ENCODE peak calls at places on chromosomes 4 and X, in ten cellular contexts. One of them, this sample, is unnamed.
A peak's percentile ranks its signal among the peaks of the same experiment; 100 is the strongest.

GRCh38 chr4:168269879-168270278 is 48.7 kb downstream of the DDX60 start:
- DNase-seq in RCC 7860: no peak
- DNase-seq in activated T-cell treated with anti-CD3 and anti-CD28 coated beads, Interleukin-2, amount 50 U/mL, for 72 hours: no peak
- DNase-seq in PC-3: no peak
- DNase-seq in AG10803: no peak
- DNase-seq in cardiac fibroblast: no peak
- DNase-seq in COR-L47: no peak
- DNase-seq in stimulated activated CD4-positive, alpha-beta T cell treated with anti-CD3 and anti-CD28 coated beads, Interleukin-12 subunit alpha, Interleukin-12 subunit beta, amount 100 ng/mL, for 48 hours: no peak
- DNase-seq in GM12865: no peak
- DNase-seq in RPMI7951: no peak
- DNase-seq in this sample: no peak

GRCh38 chrX:23304881-23305280 is 29.8 kb upstream of the PTCHD1 start:
- DNase-seq in RCC 7860: no peak
- DNase-seq in activated T-cell treated with anti-CD3 and anti-CD28 coated beads, Interleukin-2, amount 50 U/mL, for 72 hours: no peak
- DNase-seq in PC-3: no peak
- DNase-seq in AG10803: no peak
- DNase-seq in cardiac fibroblast: no peak
- DNase-seq in COR-L47: no peak
- DNase-seq in stimulated activated CD4-positive, alpha-beta T cell treated with anti-CD3 and anti-CD28 coated beads, Interleukin-12 subunit alpha, Interleukin-12 subunit beta, amount 100 ng/mL, for 48 hours: no peak
- DNase-seq in GM12865: no peak
- DNase-seq in RPMI7951: no peak
- DNase-seq in this sample: no peak

GRCh38 chr4:177492022-177492421 is 49.8 kb upstream of the AGA start:
- DNase-seq in RCC 7860: no peak
- DNase-seq in activated T-cell treated with anti-CD3 and anti-CD28 coated beads, Interleukin-2, amount 50 U/mL, for 72 hours: no peak
- DNase-seq in PC-3: no peak
- DNase-seq in AG10803: no peak
- DNase-seq in cardiac fibroblast: no peak
- DNase-seq in COR-L47: no peak
- DNase-seq in stimulated activated CD4-positive, alpha-beta T cell treated with anti-CD3 and anti-CD28 coated beads, Interleukin-12 subunit alpha, Interleukin-12 subunit beta, amount 100 ng/mL, for 48 hours: no peak
- DNase-seq in GM12865: no peak
- DNase-seq in RPMI7951: peak; percentile 35
- DNase-seq in this sample: no peak

GRCh38 chr4:108166441-108167315 is 2.1 kb downstream of the LEF1 start:
- DNase-seq in RCC 7860: no peak
- DNase-seq in activated T-cell treated with anti-CD3 and anti-CD28 coated beads, Interleukin-2, amount 50 U/mL, for 72 hours: peak; percentile 81
- DNase-seq in PC-3: peak; percentile 16
- DNase-seq in AG10803: no peak
- DNase-seq in cardiac fibroblast: no peak
- DNase-seq in COR-L47: no peak
- DNase-seq in stimulated activated CD4-positive, alpha-beta T cell treated with anti-CD3 and anti-CD28 coated beads, Interleukin-12 subunit alpha, Interleukin-12 subunit beta, amount 100 ng/mL, for 48 hours: no peak
- DNase-seq in GM12865: peak; percentile 59
- DNase-seq in RPMI7951: peak; percentile 64
- DNase-seq in this sample: no peak

GRCh38 chrX:119240356-119240755 is 4.3 kb downstream of the PGRMC1 start:
- DNase-seq in RCC 7860: peak; percentile 57
- DNase-seq in activated T-cell treated with anti-CD3 and anti-CD28 coated beads, Interleukin-2, amount 50 U/mL, for 72 hours: no peak
- DNase-seq in PC-3: peak; percentile 13
- DNase-seq in AG10803: peak; percentile 89
- DNase-seq in cardiac fibroblast: peak; percentile 66
- DNase-seq in COR-L47: no peak
- DNase-seq in stimulated activated CD4-positive, alpha-beta T cell treated with anti-CD3 and anti-CD28 coated beads, Interleukin-12 subunit alpha, Interleukin-12 subunit beta, amount 100 ng/mL, for 48 hours: no peak
- DNase-seq in GM12865: no peak
- DNase-seq in RPMI7951: peak; percentile 59
- DNase-seq in this sample: no peak

GRCh38 chr4:6183740-6184139 is 16.6 kb downstream of the JAKMIP1 start:
- DNase-seq in RCC 7860: no peak
- DNase-seq in activated T-cell treated with anti-CD3 and anti-CD28 coated beads, Interleukin-2, amount 50 U/mL, for 72 hours: peak; percentile 52
- DNase-seq in PC-3: no peak
- DNase-seq in AG10803: no peak
- DNase-seq in cardiac fibroblast: no peak
- DNase-seq in COR-L47: no peak
- DNase-seq in stimulated activated CD4-positive, alpha-beta T cell treated with anti-CD3 and anti-CD28 coated beads, Interleukin-12 subunit alpha, Interleukin-12 subunit beta, amount 100 ng/mL, for 48 hours: no peak
- DNase-seq in GM12865: peak; percentile 94
- DNase-seq in RPMI7951: no peak
- DNase-seq in this sample: no peak

GRCh38 chr4:183098080-183098722 is 856 bp upstream of the WWC2 start:
- DNase-seq in RCC 7860: no peak
- DNase-seq in activated T-cell treated with anti-CD3 and anti-CD28 coated beads, Interleukin-2, amount 50 U/mL, for 72 hours: peak; percentile 55
- DNase-seq in PC-3: peak; percentile 42
- DNase-seq in AG10803: peak; percentile 61
- DNase-seq in cardiac fibroblast: peak; percentile 70
- DNase-seq in COR-L47: no peak
- DNase-seq in stimulated activated CD4-positive, alpha-beta T cell treated with anti-CD3 and anti-CD28 coated beads, Interleukin-12 subunit alpha, Interleukin-12 subunit beta, amount 100 ng/mL, for 48 hours: no peak
- DNase-seq in GM12865: peak; percentile 9
- DNase-seq in RPMI7951: peak; percentile 62
- DNase-seq in this sample: peak; percentile 1

GRCh38 chr4:100945789-100946188 is 401.5 kb downstream of the PPP3CA start:
- DNase-seq in RCC 7860: no peak
- DNase-seq in activated T-cell treated with anti-CD3 and anti-CD28 coated beads, Interleukin-2, amount 50 U/mL, for 72 hours: no peak
- DNase-seq in PC-3: no peak
- DNase-seq in AG10803: no peak
- DNase-seq in cardiac fibroblast: no peak
- DNase-seq in COR-L47: no peak
- DNase-seq in stimulated activated CD4-positive, alpha-beta T cell treated with anti-CD3 and anti-CD28 coated beads, Interleukin-12 subunit alpha, Interleukin-12 subunit beta, amount 100 ng/mL, for 48 hours: no peak
- DNase-seq in GM12865: no peak
- DNase-seq in RPMI7951: no peak
- DNase-seq in this sample: no peak

GRCh38 chr4:94511591-94511990 is 59.8 kb downstream of the PDLIM5 start:
- DNase-seq in RCC 7860: no peak
- DNase-seq in activated T-cell treated with anti-CD3 and anti-CD28 coated beads, Interleukin-2, amount 50 U/mL, for 72 hours: no peak
- DNase-seq in PC-3: no peak
- DNase-seq in AG10803: no peak
- DNase-seq in cardiac fibroblast: no peak
- DNase-seq in COR-L47: no peak
- DNase-seq in stimulated activated CD4-positive, alpha-beta T cell treated with anti-CD3 and anti-CD28 coated beads, Interleukin-12 subunit alpha, Interleukin-12 subunit beta, amount 100 ng/mL, for 48 hours: no peak
- DNase-seq in GM12865: no peak
- DNase-seq in RPMI7951: no peak
- DNase-seq in this sample: no peak

GRCh38 chr4:140704392-140704955 is 51.7 kb downstream of the TBC1D9 start:
- DNase-seq in RCC 7860: no peak
- DNase-seq in activated T-cell treated with anti-CD3 and anti-CD28 coated beads, Interleukin-2, amount 50 U/mL, for 72 hours: no peak
- DNase-seq in PC-3: no peak
- DNase-seq in AG10803: no peak
- DNase-seq in cardiac fibroblast: no peak
- DNase-seq in COR-L47: no peak
- DNase-seq in stimulated activated CD4-positive, alpha-beta T cell treated with anti-CD3 and anti-CD28 coated beads, Interleukin-12 subunit alpha, Interleukin-12 subunit beta, amount 100 ng/mL, for 48 hours: no peak
- DNase-seq in GM12865: no peak
- DNase-seq in RPMI7951: no peak
- DNase-seq in this sample: no peak

GRCh38 chrX:39470588-39471155 is 627.1 kb downstream of the BCOR start:
- DNase-seq in RCC 7860: no peak
- DNase-seq in activated T-cell treated with anti-CD3 and anti-CD28 coated beads, Interleukin-2, amount 50 U/mL, for 72 hours: no peak
- DNase-seq in PC-3: no peak
- DNase-seq in AG10803: peak; percentile 79
- DNase-seq in cardiac fibroblast: peak; percentile 16
- DNase-seq in COR-L47: no peak
- DNase-seq in stimulated activated CD4-positive, alpha-beta T cell treated with anti-CD3 and anti-CD28 coated beads, Interleukin-12 subunit alpha, Interleukin-12 subunit beta, amount 100 ng/mL, for 48 hours: no peak
- DNase-seq in GM12865: no peak
- DNase-seq in RPMI7951: no peak
- DNase-seq in this sample: no peak

This sample was measured in HT-29.